ENCODE peak calls at places on chromosomes 5 and 9, in seven cellular contexts. One of them, this sample, is unnamed. For H3K9me3, the result is how much of the 10 kb centered on the place peaks cover.

GRCh38 chr5:76813982-76814562 is 4.8 kb upstream of the F2RL1 start:
- DNase-seq in upper lobe of right lung: no peak
- DNase-seq in tibial nerve: no peak
- DNase-seq in fibroblast of lung: peak
- DNase-seq in cardiac muscle cell: no peak
- DNase-seq in aorta: no peak
- DNase-seq in hepatocyte: no peak
- DNase-seq in this sample: no peak

GRCh38 chr9:38006163-38006562 is 62.9 kb downstream of the SHB start:
- DNase-seq in aorta: no peak
- DNase-seq in tibial nerve: no peak
- DNase-seq in upper lobe of right lung: no peak
- DNase-seq in cardiac muscle cell: no peak
- DNase-seq in hepatocyte: no peak
- DNase-seq in fibroblast of lung: no peak
- DNase-seq in this sample: peak

GRCh38 chr5:84524491-84524890 is 139.8 kb upstream of the EDIL3 start:
- DNase-seq in tibial nerve: no peak
- DNase-seq in cardiac muscle cell: no peak
- DNase-seq in aorta: no peak
- DNase-seq in upper lobe of right lung: no peak
- DNase-seq in hepatocyte: no peak
- DNase-seq in fibroblast of lung: peak
- DNase-seq in this sample: no peak

GRCh38 chr5:142486581-142486980 is 161.8 kb upstream of the SPRY4 start:
- DNase-seq in fibroblast of lung: peak
- DNase-seq in upper lobe of right lung: no peak
- DNase-seq in tibial nerve: no peak
- DNase-seq in aorta: no peak
- DNase-seq in hepatocyte: no peak
- DNase-seq in cardiac muscle cell: no peak
- DNase-seq in this sample: no peak

GRCh38 chr5:54821445-54822330 is 163.7 kb downstream of the ESM1 start:
- DNase-seq in upper lobe of right lung: no peak
- DNase-seq in hepatocyte: no peak
- DNase-seq in aorta: no peak
- DNase-seq in cardiac muscle cell: no peak
- DNase-seq in tibial nerve: no peak
- DNase-seq in fibroblast of lung: no peak
- DNase-seq in this sample: no peak

GRCh38 chr5:50702615-50703325 is 36.3 kb downstream of the PARP8 start:
- DNase-seq in aorta: no peak
- DNase-seq in cardiac muscle cell: no peak
- DNase-seq in upper lobe of right lung: no peak
- DNase-seq in tibial nerve: no peak
- DNase-seq in hepatocyte: no peak
- DNase-seq in fibroblast of lung: no peak
- DNase-seq in this sample: no peak

GRCh38 chr5:172834570-172835245 is 657 bp downstream of the ERGIC1 start:
- DNase-seq in hepatocyte: peak
- DNase-seq in fibroblast of lung: no peak
- DNase-seq in aorta: peak
- DNase-seq in tibial nerve: no peak
- DNase-seq in upper lobe of right lung: no peak
- DNase-seq in cardiac muscle cell: peak
- DNase-seq in this sample: no peak

GRCh38 chr5:1497271-1497777 is 26.4 kb downstream of the LPCAT1 start:
- DNase-seq in upper lobe of right lung: no peak
- DNase-seq in fibroblast of lung: no peak
- DNase-seq in tibial nerve: no peak
- DNase-seq in hepatocyte: no peak
- DNase-seq in cardiac muscle cell: no peak
- DNase-seq in aorta: no peak
- DNase-seq in this sample: peak

GRCh38 chr9:126049088-126049487 is 277.5 kb upstream of the MVB12B start:
- DNase-seq in upper lobe of right lung: no peak
- DNase-seq in fibroblast of lung: no peak
- DNase-seq in hepatocyte: no peak
- DNase-seq in cardiac muscle cell: no peak
- DNase-seq in tibial nerve: no peak
- DNase-seq in aorta: no peak
- DNase-seq in this sample: no peak

GRCh38 chr5:107604990-107605389 is 65.7 kb downstream of the EFNA5 start:
- DNase-seq in hepatocyte: no peak
- DNase-seq in cardiac muscle cell: no peak
- DNase-seq in fibroblast of lung: peak
- DNase-seq in tibial nerve: no peak
- DNase-seq in aorta: no peak
- DNase-seq in upper lobe of right lung: no peak
- DNase-seq in this sample: no peak

GRCh38 chr5:89847743-89848142 is 561.8 kb downstream of the CETN3 start:
- DNase-seq in hepatocyte: no peak
- DNase-seq in fibroblast of lung: peak
- DNase-seq in upper lobe of right lung: no peak
- DNase-seq in cardiac muscle cell: no peak
- DNase-seq in aorta: no peak
- DNase-seq in tibial nerve: no peak
- DNase-seq in this sample: no peak

GRCh38 chr5:75335486-75335885 is 1.5 kb upstream of the HMGCR start:
- DNase-seq in aorta: no peak
- DNase-seq in hepatocyte: no peak
- DNase-seq in fibroblast of lung: no peak
- DNase-seq in tibial nerve: no peak
- DNase-seq in upper lobe of right lung: no peak
- DNase-seq in cardiac muscle cell: no peak
- DNase-seq in this sample: no peak

GRCh38 chr9:126707083-126707482 is 93.4 kb downstream of the LMX1B start:
- DNase-seq in hepatocyte: no peak
- DNase-seq in upper lobe of right lung: no peak
- DNase-seq in fibroblast of lung: no peak
- DNase-seq in tibial nerve: no peak
- DNase-seq in cardiac muscle cell: no peak
- DNase-seq in aorta: peak
- DNase-seq in this sample: no peak

GRCh38 chr9:36855443-36856315 is 178.4 kb downstream of the PAX5 start:
- DNase-seq in tibial nerve: no peak
- DNase-seq in hepatocyte: peak
- DNase-seq in fibroblast of lung: no peak
- DNase-seq in aorta: no peak
- DNase-seq in cardiac muscle cell: peak
- DNase-seq in upper lobe of right lung: no peak
- DNase-seq in this sample: no peak

GRCh38 chr5:58462154-58462553 is 2.3 kb upstream of the PLK2 start:
- DNase-seq in fibroblast of lung: no peak
- DNase-seq in tibial nerve: no peak
- DNase-seq in upper lobe of right lung: no peak
- DNase-seq in hepatocyte: peak
- DNase-seq in aorta: no peak
- DNase-seq in cardiac muscle cell: no peak
- DNase-seq in this sample: no peak

GRCh38 chr5:12669326-12669725 is 765.1 kb upstream of the CTNND2 start:
- DNase-seq in upper lobe of right lung: no peak
- DNase-seq in cardiac muscle cell: no peak
- DNase-seq in fibroblast of lung: no peak
- DNase-seq in hepatocyte: no peak
- DNase-seq in tibial nerve: no peak
- DNase-seq in aorta: no peak
- DNase-seq in this sample: no peak

GRCh38 chr5:72107874-72108199 is 562 bp downstream of the MAP1B start:
- DNase-seq in upper lobe of right lung: no peak
- DNase-seq in hepatocyte: peak
- DNase-seq in fibroblast of lung: peak
- DNase-seq in cardiac muscle cell: peak
- DNase-seq in aorta: peak
- DNase-seq in tibial nerve: no peak
- DNase-seq in this sample: peak

GRCh38 chr5:168683247-168683926 is 104.2 kb upstream of the PANK3 start:
- DNase-seq in fibroblast of lung: no peak
- DNase-seq in aorta: no peak
- DNase-seq in upper lobe of right lung: no peak
- DNase-seq in tibial nerve: no peak
- DNase-seq in cardiac muscle cell: no peak
- DNase-seq in hepatocyte: no peak
- DNase-seq in this sample: peak

GRCh38 chr5:103346162-103346748 is 87.7 kb downstream of the MACIR start:
- DNase-seq in hepatocyte: peak
- DNase-seq in fibroblast of lung: no peak
- DNase-seq in aorta: no peak
- DNase-seq in cardiac muscle cell: no peak
- DNase-seq in upper lobe of right lung: no peak
- DNase-seq in tibial nerve: no peak
- DNase-seq in this sample: no peak

GRCh38 chr9:130220351-130220750 is 45.2 kb upstream of the HMCN2 start:
- DNase-seq in tibial nerve: no peak
- DNase-seq in cardiac muscle cell: peak
- DNase-seq in hepatocyte: peak
- DNase-seq in fibroblast of lung: peak
- DNase-seq in aorta: peak
- DNase-seq in upper lobe of right lung: no peak
- DNase-seq in this sample: peak

GRCh38 chr5:36569456-36569855 is 37.0 kb upstream of the SLC1A3 start:
- DNase-seq in fibroblast of lung: peak
- DNase-seq in hepatocyte: no peak
- DNase-seq in tibial nerve: peak
- DNase-seq in upper lobe of right lung: no peak
- DNase-seq in aorta: peak
- DNase-seq in cardiac muscle cell: no peak
- DNase-seq in this sample: peak

GRCh38 chr9:133711428-133712220 is 26.5 kb downstream of the SARDH start:
- DNase-seq in cardiac muscle cell: no peak
- DNase-seq in upper lobe of right lung: peak
- DNase-seq in fibroblast of lung: peak
- DNase-seq in aorta: peak
- DNase-seq in hepatocyte: no peak
- DNase-seq in tibial nerve: no peak
- DNase-seq in this sample: peak

GRCh38 chr9:99130069-99130468 is 25.2 kb downstream of the TGFBR1 start:
- DNase-seq in hepatocyte: no peak
- DNase-seq in cardiac muscle cell: no peak
- DNase-seq in upper lobe of right lung: no peak
- DNase-seq in tibial nerve: no peak
- DNase-seq in fibroblast of lung: no peak
- DNase-seq in aorta: no peak
- DNase-seq in this sample: no peak

GRCh38 chr5:162824360-162824759 is 613.0 kb upstream of the CCNG1 start:
- DNase-seq in hepatocyte: no peak
- DNase-seq in cardiac muscle cell: no peak
- DNase-seq in aorta: no peak
- DNase-seq in tibial nerve: no peak
- DNase-seq in fibroblast of lung: no peak
- DNase-seq in upper lobe of right lung: no peak
- DNase-seq in this sample: no peak
- H3K9me3 ChIP-seq in hepatocyte: under half
- H3K9me3 ChIP-seq in cardiac muscle cell: under half
- H3K9me3 ChIP-seq in aorta: under half
- H3K9me3 ChIP-seq in tibial nerve: under half
- H3K9me3 ChIP-seq in fibroblast of lung: under half
- H3K9me3 ChIP-seq in upper lobe of right lung: under half
- H3K9me3 ChIP-seq in this sample: under half

GRCh38 chr5:179120421-179120861 is 60.3 kb downstream of the ZNF354C start:
- DNase-seq in upper lobe of right lung: peak
- DNase-seq in hepatocyte: no peak
- DNase-seq in cardiac muscle cell: no peak
- DNase-seq in aorta: no peak
- DNase-seq in tibial nerve: no peak
- DNase-seq in fibroblast of lung: no peak
- DNase-seq in this sample: no peak

GRCh38 chr5:179118756-179119414 is 58.7 kb downstream of the ZNF354C start:
- DNase-seq in hepatocyte: no peak
- DNase-seq in tibial nerve: no peak
- DNase-seq in upper lobe of right lung: peak
- DNase-seq in fibroblast of lung: no peak
- DNase-seq in cardiac muscle cell: no peak
- DNase-seq in aorta: no peak
- DNase-seq in this sample: no peak

GRCh38 chr5:179115845-179116524 is 55.8 kb downstream of the ZNF354C start:
- DNase-seq in upper lobe of right lung: peak
- DNase-seq in hepatocyte: no peak
- DNase-seq in tibial nerve: no peak
- DNase-seq in aorta: no peak
- DNase-seq in cardiac muscle cell: no peak
- DNase-seq in fibroblast of lung: no peak
- DNase-seq in this sample: no peak

GRCh38 chr5:179119415-179120170 is 59.4 kb downstream of the ZNF354C start:
- DNase-seq in cardiac muscle cell: no peak
- DNase-seq in aorta: no peak
- DNase-seq in tibial nerve: no peak
- DNase-seq in fibroblast of lung: no peak
- DNase-seq in hepatocyte: no peak
- DNase-seq in upper lobe of right lung: peak
- DNase-seq in this sample: no peak

DNA sequence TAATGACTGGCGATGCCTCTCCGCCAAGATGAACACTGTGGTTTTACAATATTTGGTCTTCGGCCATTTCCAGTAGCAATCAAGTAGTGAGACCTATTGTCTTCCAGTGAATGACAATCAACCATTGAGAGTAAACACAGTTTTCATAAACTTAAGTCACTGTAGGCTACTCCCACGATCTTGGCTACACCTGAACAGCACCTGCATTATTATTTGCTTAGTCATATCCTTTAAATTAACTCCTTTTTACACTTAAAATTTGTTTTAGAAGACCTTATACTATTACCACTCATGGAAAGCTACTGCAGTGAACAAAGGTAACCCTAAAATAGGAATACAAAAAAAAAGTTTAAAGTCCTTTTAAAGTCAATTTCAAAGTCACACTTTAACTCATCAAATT is 58.2 kb downstream of the ZNF354C start:
- DNase-seq in tibial nerve: no peak
- DNase-seq in aorta: no peak
- DNase-seq in hepatocyte: no peak
- DNase-seq in fibroblast of lung: no peak
- DNase-seq in cardiac muscle cell: no peak
- DNase-seq in upper lobe of right lung: no peak
- DNase-seq in this sample: no peak
- H3K9me3 ChIP-seq in tibial nerve: under half
- H3K9me3 ChIP-seq in aorta: under half
- H3K9me3 ChIP-seq in hepatocyte: under half
- H3K9me3 ChIP-seq in fibroblast of lung: under half
- H3K9me3 ChIP-seq in cardiac muscle cell: under half
- H3K9me3 ChIP-seq in upper lobe of right lung: under half
- H3K9me3 ChIP-seq in this sample: under half

GRCh38 chr9:135727257-135727875 is 25.4 kb downstream of the KCNT1 start:
- DNase-seq in aorta: no peak
- DNase-seq in fibroblast of lung: no peak
- DNase-seq in upper lobe of right lung: no peak
- DNase-seq in cardiac muscle cell: no peak
- DNase-seq in hepatocyte: no peak
- DNase-seq in tibial nerve: no peak
- DNase-seq in this sample: no peak
- H3K9me3 ChIP-seq in aorta: under half
- H3K9me3 ChIP-seq in fibroblast of lung: under half
- H3K9me3 ChIP-seq in upper lobe of right lung: under half
- H3K9me3 ChIP-seq in cardiac muscle cell: under half
- H3K9me3 ChIP-seq in hepatocyte: under half
- H3K9me3 ChIP-seq in tibial nerve: under half
- H3K9me3 ChIP-seq in this sample: under half

DNA sequence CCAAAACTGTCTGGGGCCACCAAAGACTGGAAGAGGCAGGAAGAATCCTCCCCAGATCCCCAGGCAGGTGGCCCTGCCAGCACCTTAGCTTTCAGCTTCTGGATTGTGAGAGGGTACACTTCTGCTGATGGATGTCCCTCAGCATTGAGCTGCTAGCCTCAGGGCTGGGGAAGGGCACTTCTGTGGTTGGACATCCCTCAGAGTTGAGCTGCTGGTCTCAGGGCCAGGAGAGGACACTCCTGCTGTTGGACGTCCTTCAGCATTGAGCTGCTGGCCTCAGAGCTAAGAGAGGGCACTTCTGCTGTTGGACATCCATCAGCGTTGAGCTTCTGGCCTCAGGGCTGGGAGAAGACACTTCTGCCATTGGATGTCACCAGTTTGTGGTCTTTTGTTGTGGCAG is 83.8 kb upstream of the FCN1 start:
- DNase-seq in aorta: no peak
- DNase-seq in cardiac muscle cell: no peak
- DNase-seq in fibroblast of lung: no peak
- DNase-seq in hepatocyte: no peak
- DNase-seq in upper lobe of right lung: peak
- DNase-seq in tibial nerve: no peak
- DNase-seq in this sample: no peak
- H3K9me3 ChIP-seq in aorta: under half
- H3K9me3 ChIP-seq in cardiac muscle cell: under half
- H3K9me3 ChIP-seq in fibroblast of lung: under half
- H3K9me3 ChIP-seq in hepatocyte: under half
- H3K9me3 ChIP-seq in upper lobe of right lung: under half
- H3K9me3 ChIP-seq in tibial nerve: under half
- H3K9me3 ChIP-seq in this sample: under half